ENCODE peak calls at places on chromosomes 16 and 17, in seven cellular contexts. M is IMR-90, C is H1, V is neuronal stem cell, X is trophoblast cell, K is mesendoderm, J is mesenchymal stem cell. W is an unnamed sample.

GRCh38 chr16:78704421-78704820 is 605.0 kb downstream of the WWOX start:
- DNase-seq in M (no peak), C (no peak), V (no peak), X (no peak), K (no peak), J (peak), W (no peak)

GRCh38 chr16:27174798-27175197 is 28.5 kb upstream of the KDM8 start:
- DNase-seq in M (peak), C (no peak), V (no peak), X (peak), K (peak), J (no peak), W (no peak)

GRCh38 chr16:76607317-76607716 is 330.1 kb downstream of the CNTNAP4 start:
- DNase-seq in M (no peak), C (no peak), V (no peak), X (no peak), K (no peak), J (no peak), W (no peak)

GRCh38 chr17:40612510-40613244 is 34.9 kb downstream of the SMARCE1 start:
- DNase-seq in M (no peak), C (no peak), V (no peak), X (no peak), K (no peak), J (no peak), W (no peak)

GRCh38 chr17:31573047-31573446 is 181.6 kb downstream of the RAB11FIP4 start:
- DNase-seq in M (no peak), C (no peak), V (no peak), X (no peak), K (no peak), J (no peak), W (no peak)

GRCh38 chr17:19534562-19535149 is 1.0 kb downstream of the SLC47A1 start:
- DNase-seq in M (no peak), C (no peak), V (no peak), X (no peak), K (no peak), J (no peak), W (no peak)

GRCh38 chr16:67454852-67455251 is 23.9 kb downstream of the HSD11B2 start:
- DNase-seq in M (no peak), C (no peak), V (no peak), X (no peak), K (no peak), J (no peak), W (no peak)

GRCh38 chr17:50946891-50947843 is 81.0 kb upstream of the TOB1 start:
- DNase-seq in M (no peak), C (no peak), V (no peak), X (no peak), K (no peak), J (no peak), W (peak)

GRCh38 chr17:43438626-43439529 is 40.1 kb downstream of the ARL4D start:
- DNase-seq in M (peak), C (no peak), V (no peak), X (no peak), K (peak), J (no peak), W (peak)

GRCh38 chr17:43114101-43114691 is 11.0 kb downstream of the BRCA1 start:
- DNase-seq in M (no peak), C (no peak), V (no peak), X (peak), K (no peak), J (no peak), W (no peak)

GRCh38 chr17:57004944-57005579 is 27.1 kb downstream of the SCPEP1 start:
- DNase-seq in M (no peak), C (no peak), V (no peak), X (no peak), K (peak), J (no peak), W (no peak)

GRCh38 chr17:57949649-57950048 is 5.6 kb downstream of the CUEDC1 start:
- DNase-seq in M (no peak), C (no peak), V (no peak), X (no peak), K (no peak), J (no peak), W (no peak)

GRCh38 chr16:30660424-30661251 is 2.4 kb downstream of the FBRS start:
- DNase-seq in M (peak), C (no peak), V (no peak), X (no peak), K (no peak), J (peak), W (no peak)

GRCh38 chr16:31508706-31509523 is 724 bp upstream of the RUSF1 start:
- DNase-seq in M (peak), C (no peak), V (no peak), X (no peak), K (no peak), J (no peak), W (no peak)

GRCh38 chr16:83903739-83904138 is 4.8 kb downstream of the MLYCD start:
- DNase-seq in M (peak), C (no peak), V (no peak), X (peak), K (no peak), J (peak), W (no peak)

GRCh38 chr16:8173111-8173644 is 417.1 kb downstream of the TMEM114 start:
- DNase-seq in M (peak), C (peak), V (peak), X (peak), K (peak), J (peak), W (peak)

GRCh38 chr16:12092347-12092882 is 115.9 kb downstream of the SNX29 start:
- DNase-seq in M (peak), C (no peak), V (no peak), X (no peak), K (no peak), J (peak), W (no peak)

GRCh38 chr17:17108681-17109049 is 66.4 kb downstream of the MPRIP start:
- DNase-seq in M (no peak), C (no peak), V (no peak), X (no peak), K (no peak), J (no peak), W (no peak)

DNA sequence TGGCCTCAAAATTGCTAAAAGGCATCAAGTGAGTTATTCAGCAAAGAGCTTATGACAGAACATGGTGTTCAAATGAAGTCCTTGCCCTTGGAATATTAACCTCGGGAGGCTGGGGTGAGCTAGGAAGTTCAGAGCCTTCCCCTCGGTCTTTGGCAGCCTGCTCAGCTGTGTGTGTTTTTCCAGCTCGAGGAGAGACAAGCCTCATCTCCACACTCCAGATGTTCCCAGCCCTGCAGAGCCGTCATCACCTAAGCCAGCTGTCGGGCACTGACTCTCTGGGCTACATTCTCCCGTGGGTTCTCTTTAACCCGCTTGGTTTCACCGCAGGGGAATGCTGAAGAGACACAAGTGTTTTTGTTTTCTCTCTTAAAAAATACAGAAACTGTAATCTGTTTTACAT is 47.1 kb downstream of the IRX3 start:
- DNase-seq in M (no peak), C (no peak), V (no peak), X (no peak), K (no peak), J (no peak), W (no peak)
- H3K23ac ChIP-seq in M (no peak), C (no peak), V (no peak), X (no peak), K (no peak), J (no peak), W (no peak)

GRCh38 chr16:85844169-85844481 is 44.6 kb downstream of the COX4I1 start:
- DNase-seq in M (no peak), C (no peak), V (no peak), X (no peak), K (no peak), J (no peak), W (no peak)

GRCh38 chr16:85843471-85844168 is 44.1 kb downstream of the COX4I1 start:
- DNase-seq in M (no peak), C (no peak), V (no peak), X (no peak), K (no peak), J (no peak), W (no peak)

GRCh38 chr16:85844786-85845185 is 45.3 kb downstream of the COX4I1 start:
- DNase-seq in M (peak), C (no peak), V (no peak), X (no peak), K (no peak), J (peak), W (no peak)

GRCh38 chr16:85842435-85842834 is 42.9 kb downstream of the COX4I1 start:
- DNase-seq in M (no peak), C (no peak), V (no peak), X (no peak), K (no peak), J (no peak), W (no peak)

GRCh38 chr16:85842848-85843247 is 43.4 kb downstream of the COX4I1 start:
- DNase-seq in M (no peak), C (no peak), V (no peak), X (peak), K (no peak), J (no peak), W (no peak)
- H3K23ac ChIP-seq in M (no peak), C (no peak), V (no peak), X (no peak), K (no peak), J (no peak), W (no peak)

DNA sequence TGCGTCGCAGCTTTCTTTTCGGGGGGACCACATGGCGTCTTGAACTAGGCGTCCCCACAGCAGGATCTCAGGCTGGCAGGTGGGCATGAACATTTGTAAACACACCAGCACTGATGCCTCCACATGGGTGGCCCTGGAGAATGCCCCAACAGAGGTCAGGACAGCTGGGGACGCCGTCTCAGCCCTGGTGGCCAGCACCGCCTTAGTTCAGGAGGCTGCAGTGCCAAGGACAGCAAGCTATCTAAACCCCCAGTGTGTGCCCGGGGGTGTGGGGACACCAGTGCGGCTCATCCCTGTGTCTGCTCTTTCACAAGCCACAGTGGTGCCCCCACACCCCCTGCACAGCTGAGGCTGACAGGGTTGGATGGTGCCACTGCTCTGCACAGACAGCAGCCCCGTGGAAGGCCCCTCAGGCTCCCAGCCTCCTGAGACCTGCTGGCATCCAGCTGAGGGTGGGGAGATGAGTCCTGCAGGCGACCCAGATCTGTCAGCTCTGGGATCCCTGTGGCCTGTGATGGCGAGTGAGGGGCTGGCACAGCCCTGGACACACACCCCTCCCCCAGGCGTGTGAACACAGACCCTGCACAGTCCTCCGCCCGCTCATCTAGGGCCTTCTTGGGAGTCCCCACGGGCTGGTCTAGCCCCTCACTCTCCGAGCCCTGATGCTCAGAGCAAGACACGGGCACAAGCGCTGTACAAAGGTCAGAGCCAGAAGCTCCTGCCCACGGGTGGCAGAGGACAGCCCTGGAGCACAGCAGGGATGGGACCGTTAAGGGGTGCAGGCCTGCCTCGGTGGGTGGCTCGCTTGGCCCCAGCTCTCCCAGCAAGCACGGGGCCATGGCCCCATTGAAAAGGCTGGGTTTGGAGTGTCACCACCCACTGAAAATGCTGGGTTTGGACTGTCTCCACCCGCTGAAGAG is 10.7 kb downstream of the FSCN2 start:
- DNase-seq in M (no peak), C (no peak), V (no peak), X (no peak), K (no peak), J (no peak), W (no peak)
- H3K23ac ChIP-seq in M (no peak), C (no peak), V (no peak), X (no peak), K (no peak), J (no peak), W (no peak)

DNA sequence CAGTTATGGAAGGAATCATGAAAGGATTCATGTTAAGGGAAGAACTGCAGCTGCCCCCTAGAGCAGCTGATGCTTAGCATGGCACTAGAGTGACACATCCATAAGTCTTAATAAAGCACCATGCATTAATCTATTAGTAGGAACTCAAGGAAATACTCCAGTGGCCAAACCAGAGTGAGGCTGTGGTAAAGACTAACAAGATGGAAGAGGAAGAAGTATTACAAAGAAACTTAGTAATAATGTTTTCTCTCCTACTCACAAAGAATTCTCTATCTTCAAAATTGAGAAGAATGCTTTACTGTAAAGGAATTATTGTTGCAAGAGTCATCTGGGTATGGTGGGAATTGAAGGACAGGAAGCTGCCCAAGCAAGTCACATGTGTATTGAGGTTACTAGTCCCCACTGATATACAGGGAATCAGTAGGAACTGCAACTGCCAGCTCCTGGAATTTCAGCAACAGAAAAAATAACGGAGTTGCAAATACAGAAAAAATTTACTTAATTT is 29.9 kb upstream of the TOM1L1 start:
- DNase-seq in M (no peak), C (no peak), V (no peak), X (no peak), K (no peak), J (no peak), W (no peak)
- H3K23ac ChIP-seq in M (no peak), C (no peak), V (no peak), X (no peak), K (no peak), J (no peak), W (no peak)

DNA sequence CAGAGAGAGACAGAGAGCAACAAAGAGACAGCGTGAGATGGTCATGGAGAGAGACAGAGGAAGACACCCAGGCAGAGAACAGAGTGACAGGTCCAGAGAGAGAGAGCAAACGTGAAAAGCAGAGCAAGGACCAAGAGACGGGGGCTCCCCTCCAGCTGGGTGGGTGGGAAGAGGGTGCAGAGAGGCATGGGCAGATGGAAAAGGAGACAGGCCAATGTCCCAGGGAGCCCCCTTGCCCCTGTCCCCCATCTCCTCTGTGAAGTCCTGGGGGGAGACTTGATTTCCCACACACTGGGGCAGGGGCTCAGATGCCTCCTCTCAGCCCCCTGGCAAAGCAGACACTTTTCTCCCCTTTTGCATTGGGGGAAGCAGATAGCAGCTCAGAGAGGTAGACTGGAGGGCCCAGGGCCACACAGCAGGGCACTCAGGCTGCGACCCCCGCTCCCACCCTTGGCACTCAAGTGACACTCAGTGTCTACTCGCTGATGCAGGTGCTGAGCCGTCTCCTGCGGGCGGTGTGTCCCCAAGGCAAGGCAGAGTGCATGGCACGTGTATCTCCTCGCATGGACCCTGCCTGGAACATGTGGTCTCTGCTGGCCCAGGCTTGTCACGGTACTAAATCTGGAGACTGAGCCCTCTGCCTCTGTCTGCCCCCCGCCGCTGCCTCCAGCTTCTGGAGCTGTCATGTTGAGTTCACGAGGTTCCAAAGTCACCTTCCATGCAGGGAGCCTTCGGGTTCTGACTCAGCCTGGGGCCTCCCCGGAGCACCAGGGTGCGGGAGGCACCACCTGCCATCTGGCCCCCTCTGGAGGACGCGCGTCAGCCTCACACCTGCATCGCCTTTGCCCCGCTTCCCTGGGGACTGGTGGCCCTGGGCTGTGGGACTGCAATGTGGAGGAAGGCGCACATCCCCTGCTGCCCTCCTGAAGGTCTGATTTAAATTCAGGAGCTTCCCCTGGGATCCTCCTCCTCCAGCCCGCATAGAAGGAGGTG is 215.9 kb upstream of the GSE1 start:
- DNase-seq in M (no peak), C (no peak), V (no peak), X (peak), K (no peak), J (peak), W (peak)
- H3K23ac ChIP-seq in M (peak), C (no peak), V (peak), X (no peak), K (no peak), J (no peak), W (no peak)

GRCh38 chr16:2882460-2883026 is 472 bp upstream of the FLYWCH2 start:
- DNase-seq in M (peak), C (peak), V (peak), X (peak), K (peak), J (peak), W (peak)
- H3K23ac ChIP-seq in M (no peak), C (no peak), V (peak), X (no peak), K (no peak), J (no peak), W (no peak)

GRCh38 chr16:49849037-49849436 is 6.9 kb downstream of the ZNF423 start:
- DNase-seq in M (no peak), C (no peak), V (no peak), X (no peak), K (no peak), J (no peak), W (no peak)
- H3K23ac ChIP-seq in M (no peak), C (no peak), V (no peak), X (no peak), K (no peak), J (no peak), W (no peak)

GRCh38 chr16:22663389-22664064 is 150.4 kb upstream of the HS3ST2 start:
- DNase-seq in M (no peak), C (no peak), V (no peak), X (no peak), K (no peak), J (no peak), W (peak)
- H3K23ac ChIP-seq in M (no peak), C (no peak), V (no peak), X (no peak), K (no peak), J (no peak), W (no peak)

GRCh38 chr17:78500806-78501205 is 76.4 kb downstream of the DNAH17 start:
- DNase-seq in M (no peak), C (no peak), V (no peak), X (no peak), K (no peak), J (no peak), W (no peak)
- H3K23ac ChIP-seq in M (no peak), C (no peak), V (peak), X (no peak), K (no peak), J (no peak), W (no peak)

DNA sequence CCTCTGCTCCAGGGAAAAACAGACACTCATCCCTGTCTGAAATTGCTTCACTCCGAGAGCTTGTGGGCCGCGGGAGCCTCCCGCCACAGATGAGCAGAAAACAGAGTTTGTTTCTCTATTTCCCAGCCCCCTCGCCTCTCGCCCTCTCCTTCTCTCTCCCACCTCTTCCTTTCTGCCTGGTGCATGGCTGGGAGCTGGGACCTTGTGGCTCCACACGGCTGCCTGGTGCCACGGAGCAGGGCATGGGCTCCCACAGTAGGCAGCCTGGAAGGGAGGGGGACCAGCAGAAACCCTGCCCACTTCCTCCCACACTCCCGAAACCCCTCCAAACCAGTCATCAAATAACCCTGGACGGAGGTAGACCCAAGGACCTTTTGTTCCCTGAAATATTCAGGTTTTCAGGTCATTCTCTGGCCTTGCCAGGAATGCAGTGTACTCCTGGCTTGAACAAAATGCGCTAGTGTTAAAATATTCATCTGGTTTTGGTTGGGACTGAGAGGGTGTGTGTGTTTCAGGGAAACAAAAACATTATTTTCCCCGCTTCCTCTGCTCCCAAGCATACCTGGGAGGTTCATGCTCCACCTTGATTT is 204.9 kb downstream of the C16orf78 start:
- DNase-seq in M (no peak), C (no peak), V (no peak), X (no peak), K (no peak), J (no peak), W (no peak)
- H3K23ac ChIP-seq in M (no peak), C (no peak), V (no peak), X (no peak), K (peak), J (no peak), W (no peak)